ENCODE peak calls at places on chromosome 19, in ten cellular contexts. G is heart left ventricle, U is PC-3, Q is lower lobe of right lung, Y is fibroblast of lung, L is DND-41, O is esophagus squamous epithelium, P is body of pancreas, T is mucosa of descending colon, I is BJ. N is an unnamed sample.

GRCh38 chr19:47432091-47432490 is 12.8 kb upstream of the MEIS3 start:
- DNase-seq in U (no peak), I (no peak), T (no peak), L (no peak), P (no peak), G (no peak), Q (no peak), O (no peak), Y (no peak), N (no peak)

GRCh38 chr19:7860902-7861618 is 13.1 kb downstream of the PRR36 start:
- DNase-seq in L (no peak), T (no peak), O (no peak), Y (no peak), I (no peak), U (no peak), P (no peak), G (no peak), Q (no peak), N (no peak)

GRCh38 chr19:36093146-36093662 is 17.7 kb upstream of the OVOL3 start:
- DNase-seq in I (no peak), U (no peak), P (no peak), T (no peak), O (no peak), Q (no peak), Y (no peak), G (no peak), L (no peak), N (no peak)

GRCh38 chr19:38658462-38659306 is 11.2 kb downstream of the ACTN4 start:
- DNase-seq in I (peak; percentile 99), P (peak; percentile 78), Y (peak; percentile 100), U (peak; percentile 97), Q (no peak), T (peak; percentile 31), G (peak; percentile 66), L (no peak), O (no peak), N (no peak)

GRCh38 chr19:56946164-56946563 is 105.6 kb upstream of the PEG3 start:
- DNase-seq in G (no peak), L (no peak), U (no peak), Q (no peak), T (no peak), P (no peak), Y (no peak), I (no peak), O (no peak), N (no peak)

GRCh38 chr19:7191946-7192691 is 102.1 kb downstream of the INSR start:
- DNase-seq in G (no peak), L (peak; percentile 64), Y (no peak), U (no peak), O (no peak), Q (no peak), T (no peak), P (no peak), I (no peak), N (peak; percentile 65)

GRCh38 chr19:55460670-55461258 is 678 bp downstream of the ISOC2 start:
- DNase-seq in O (no peak), Y (peak; percentile 81), T (peak; percentile 86), I (peak; percentile 34), G (peak; percentile 88), U (peak; percentile 76), Q (peak; percentile 70), L (peak; percentile 74), P (peak; percentile 87), N (no peak)

GRCh38 chr19:55406869-55407624 is 541 bp downstream of the UBE2S start:
- DNase-seq in I (no peak), T (peak; percentile 73), O (no peak), L (peak; percentile 49), U (no peak), Y (no peak), Q (no peak), G (peak; percentile 26), P (peak; percentile 36), N (no peak)

GRCh38 chr19:19860756-19861390 is 4.8 kb upstream of the ZNF253 start:
- DNase-seq in I (no peak), Y (peak; percentile 3), L (no peak), P (peak; percentile 66), O (no peak), U (no peak), T (no peak), G (no peak), Q (no peak), N (no peak)

GRCh38 chr19:19871932-19872331 is 6.2 kb downstream of the ZNF253 start:
- DNase-seq in I (no peak), L (no peak), T (no peak), Y (no peak), Q (no peak), O (no peak), G (no peak), U (no peak), P (no peak), N (no peak)

GRCh38 chr19:19866599-19867248 is 1.0 kb downstream of the ZNF253 start:
- DNase-seq in O (no peak), P (peak; percentile 17), L (peak; percentile 69), U (no peak), G (no peak), I (no peak), T (no peak), Q (no peak), Y (peak; percentile 1), N (peak; percentile 46)

DNA sequence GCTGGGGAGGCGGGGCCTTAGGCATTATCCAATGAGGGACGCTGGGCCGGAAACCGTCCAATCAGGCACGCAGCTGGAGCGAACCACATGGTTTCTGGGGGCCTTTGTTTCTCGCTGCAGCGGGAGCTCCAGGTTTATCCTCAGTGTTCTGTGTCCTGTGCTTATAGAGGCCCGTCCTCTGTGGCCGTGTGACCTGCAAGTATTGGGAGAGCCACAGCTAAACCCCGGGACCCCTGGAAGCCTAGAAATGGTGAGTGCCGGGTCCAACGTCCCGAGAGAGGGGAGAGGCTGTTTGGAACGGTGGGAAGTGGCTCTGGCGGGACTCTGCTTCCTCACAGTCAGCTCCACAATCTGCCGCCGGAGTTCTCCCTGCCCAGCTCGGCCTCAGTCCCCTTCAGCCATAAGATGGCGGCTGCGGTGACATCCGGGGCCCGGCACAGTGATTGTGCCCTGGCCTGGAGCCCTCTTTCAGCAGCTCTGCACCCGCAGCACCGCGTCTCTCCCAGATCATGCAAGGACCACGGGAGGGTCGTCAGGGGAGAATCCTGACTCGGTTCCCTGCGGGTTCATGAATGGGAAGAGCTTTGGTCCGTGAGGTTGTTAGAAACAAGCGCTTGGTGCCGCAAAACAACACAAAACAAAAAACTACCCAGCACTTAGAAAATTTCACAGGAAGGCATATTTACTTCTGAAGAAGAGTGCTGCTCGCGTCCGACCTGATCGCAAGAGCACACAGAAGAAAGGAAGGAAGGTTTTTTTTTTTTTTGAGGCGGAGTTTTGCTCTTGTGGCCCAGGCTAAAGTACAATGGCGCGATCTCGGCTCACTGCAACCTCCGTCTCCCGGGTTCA is at the start of gene ZNF253:
- DNase-seq in Y (peak; percentile 93), T (peak; percentile 97), L (peak; percentile 98), P (peak; percentile 99), I (peak; percentile 56), G (peak; percentile 98), Q (peak; percentile 97), U (peak; percentile 77), O (peak; percentile 70), N (peak; percentile 91)
- H3K36me3 ChIP-seq in Y (no peaks in the 10 kb centered on the region), T (no peaks in the 10 kb centered on the region), L (peaks cover 15% of the 10 kb centered on the region), P (no peaks in the 10 kb centered on the region), I (no peaks in the 10 kb centered on the region), G (no peaks in the 10 kb centered on the region), Q (no peaks in the 10 kb centered on the region), U (peaks cover 16% of the 10 kb centered on the region), O (no peaks in the 10 kb centered on the region), N (no peaks in the 10 kb centered on the region)

GRCh38 chr19:49656456-49657109 is 9.1 kb downstream of the IRF3 start:
- DNase-seq in P (no peak), Q (no peak), T (no peak), G (no peak), U (no peak), O (no peak), L (no peak), I (no peak), Y (no peak), N (no peak)

GRCh38 chr19:49655570-49656455 is 9.8 kb downstream of the IRF3 start:
- DNase-seq in U (no peak), T (peak; percentile 27), I (no peak), Y (no peak), L (no peak), O (no peak), G (no peak), P (no peak), Q (no peak), N (no peak)

GRCh38 chr19:49658139-49658517 is 7.5 kb downstream of the IRF3 start:
- DNase-seq in P (no peak), T (no peak), Y (no peak), Q (no peak), I (no peak), G (no peak), U (no peak), O (no peak), L (no peak), N (no peak)

GRCh38 chr19:49658566-49659442 is 6.9 kb downstream of the IRF3 start:
- DNase-seq in P (no peak), Q (no peak), T (no peak), I (no peak), U (no peak), Y (no peak), O (no peak), G (no peak), L (no peak), N (peak; percentile 15)

GRCh38 chr19:49657493-49658138 is 8.0 kb downstream of the IRF3 start:
- DNase-seq in U (no peak), T (no peak), O (no peak), Q (no peak), L (no peak), P (no peak), G (no peak), Y (no peak), I (no peak), N (no peak)
- H3K36me3 ChIP-seq in U (peaks cover 57% of the 10 kb centered on the region), T (peaks cover 12% of the 10 kb centered on the region), O (peaks cover 87% of the 10 kb centered on the region), Q (peaks cover 100% of the 10 kb centered on the region), L (peaks cover 98% of the 10 kb centered on the region), P (peaks cover 7% of the 10 kb centered on the region), G (peaks cover 11% of the 10 kb centered on the region), Y (peaks cover 57% of the 10 kb centered on the region), I (peaks cover 58% of the 10 kb centered on the region), N (peaks cover 70% of the 10 kb centered on the region)

GRCh38 chr19:30009013-30009412 is 67.0 kb downstream of the URI1 start:
- DNase-seq in T (no peak), P (no peak), Q (no peak), U (no peak), L (no peak), O (no peak), I (no peak), Y (no peak), G (no peak), N (no peak)
- H3K36me3 ChIP-seq in T (no peaks in the 10 kb centered on the region), P (no peaks in the 10 kb centered on the region), Q (peaks cover 53% of the 10 kb centered on the region), U (peaks cover 17% of the 10 kb centered on the region), L (peaks cover 59% of the 10 kb centered on the region), O (no peaks in the 10 kb centered on the region), I (no peaks in the 10 kb centered on the region), Y (peaks cover 4% of the 10 kb centered on the region), G (peaks cover 4% of the 10 kb centered on the region), N (peaks cover 20% of the 10 kb centered on the region)

GRCh38 chr19:11191273-11191755 is 6.0 kb downstream of the KANK2 start:
- DNase-seq in I (peak; percentile 62), G (peak; percentile 81), Q (peak; percentile 65), T (peak; percentile 76), Y (peak; percentile 47), L (no peak), O (no peak), P (peak; percentile 25), U (peak; percentile 53), N (no peak)

GRCh38 chr19:11192957-11193939 is 4.1 kb downstream of the KANK2 start:
- DNase-seq in I (no peak), L (no peak), T (no peak), P (no peak), G (no peak), Y (no peak), U (no peak), O (no peak), Q (no peak), N (no peak)

GRCh38 chr19:11191934-11192333 is 5.4 kb downstream of the KANK2 start:
- DNase-seq in P (no peak), U (no peak), L (no peak), T (no peak), Y (no peak), I (no peak), G (no peak), O (no peak), Q (no peak), N (no peak)

GRCh38 chr19:11187409-11187808 is 9.9 kb downstream of the KANK2 start:
- DNase-seq in T (no peak), Y (no peak), U (no peak), G (no peak), I (no peak), P (no peak), O (no peak), Q (no peak), L (no peak), N (no peak)

GRCh38 chr19:11190501-11190900 is 6.8 kb downstream of the KANK2 start:
- DNase-seq in O (no peak), L (no peak), P (no peak), T (no peak), G (no peak), Y (no peak), U (no peak), Q (no peak), I (no peak), N (no peak)
- H3K36me3 ChIP-seq in O (peaks cover 5% of the 10 kb centered on the region), L (no peaks in the 10 kb centered on the region), P (no peaks in the 10 kb centered on the region), T (no peaks in the 10 kb centered on the region), G (peaks cover 11% of the 10 kb centered on the region), Y (peaks cover 34% of the 10 kb centered on the region), U (peaks cover 22% of the 10 kb centered on the region), Q (peaks cover 81% of the 10 kb centered on the region), I (peaks cover 40% of the 10 kb centered on the region), N (no peaks in the 10 kb centered on the region)

N was measured in CD8-positive, alpha-beta T cell.